ENCODE peak calls at places on chromosomes 11 and 22, in four cellular contexts. I, W, H and M are unnamed samples.
A peak's percentile ranks its signal among the peaks of the same experiment; 100 is the strongest.

GRCh38 chr11:78313181-78313788 is 104.3 kb downstream of the GAB2 start:
- DNase-seq in I (peak; percentile 72), H (peak; percentile 65), W (peak; percentile 79), M (peak; percentile 95)

GRCh38 chr11:47652070-47652469 is 9.7 kb upstream of the MTCH2 start:
- DNase-seq in W (no peak), H (no peak), I (no peak), M (no peak)

GRCh38 chr22:34160117-34160758 is 240.0 kb upstream of the LARGE1 start:
- DNase-seq in I (no peak), W (no peak), H (no peak), M (no peak)

GRCh38 chr11:47143322-47143721 is 33.4 kb downstream of the ARFGAP2 start:
- DNase-seq in W (peak; percentile 86), H (no peak), I (peak; percentile 92), M (peak; percentile 89)

GRCh38 chr22:42389137-42389536 is 43.1 kb downstream of the NFAM1 start:
- DNase-seq in H (no peak), W (no peak), I (no peak), M (no peak)

GRCh38 chr11:45457649-45458048 is 171.5 kb upstream of the SYT13 start:
- DNase-seq in I (peak; percentile 92), W (peak; percentile 59), H (no peak), M (peak; percentile 73)

GRCh38 chr11:17611049-17611448 is 64.0 kb downstream of the OTOG start:
- DNase-seq in W (no peak), H (no peak), I (no peak), M (no peak)

GRCh38 chr11:30346068-30346688 is 23.3 kb downstream of the ARL14EP start:
- DNase-seq in W (peak; percentile 15), I (peak; percentile 79), H (no peak), M (no peak)

GRCh38 chr11:59197990-59198389 is 14.7 kb downstream of the MPEG1 start:
- DNase-seq in H (no peak), W (peak; percentile 22), I (peak; percentile 27), M (peak; percentile 67)

GRCh38 chr11:68271023-68271780 is 571 bp downstream of the C11orf24 start:
- DNase-seq in H (peak; percentile 62), W (peak; percentile 85), I (peak; percentile 83), M (peak; percentile 69)

GRCh38 chr22:44698531-44699421 is 3.2 kb upstream of the PRR5 start:
- DNase-seq in W (peak; percentile 96), I (peak; percentile 74), H (no peak), M (peak; percentile 78)

GRCh38 chr11:72352859-72353551 is 81.3 kb downstream of the CLPB start:
- DNase-seq in H (no peak), W (peak; percentile 69), I (peak; percentile 90), M (peak; percentile 84)

GRCh38 chr11:38593649-38594048 is 1995.6 kb upstream of the RAG2 start:
- DNase-seq in W (peak; percentile 84), I (peak; percentile 51), H (no peak), M (no peak)

GRCh38 chr11:64353101-64353738 is 5.7 kb upstream of the RPS6KA4 start:
- DNase-seq in W (no peak), I (no peak), H (no peak), M (no peak)

GRCh38 chr11:99934008-99934407 is 753.1 kb upstream of the ARHGAP42 start:
- DNase-seq in I (peak; percentile 71), W (peak; percentile 8), H (no peak), M (no peak)

GRCh38 chr22:38923463-38924196 is 33.8 kb upstream of the APOBEC3A start:
- DNase-seq in I (peak; percentile 61), H (peak; percentile 83), W (peak; percentile 92), M (peak; percentile 73)

GRCh38 chr11:61332266-61332822 is 561 bp downstream of the DDB1 start:
- DNase-seq in W (peak; percentile 28), H (no peak), I (peak; percentile 43), M (no peak)

GRCh38 chr11:20158597-20159257 is 1.5 kb downstream of the DBX1 start:
- DNase-seq in I (peak; percentile 73), H (no peak), W (peak; percentile 65), M (peak; percentile 82)

GRCh38 chr22:37892566-37893338 is 13.3 kb upstream of the MICALL1 start:
- DNase-seq in H (no peak), W (no peak), I (no peak), M (no peak)

GRCh38 chr11:23856654-23857053 is 640.2 kb upstream of the LUZP2 start:
- DNase-seq in H (no peak), W (no peak), I (peak; percentile 85), M (peak; percentile 78)

GRCh38 chr22:46061431-46062231 is 84.7 kb upstream of the WNT7B start:
- DNase-seq in I (no peak), W (no peak), H (no peak), M (no peak)

GRCh38 chr22:23751441-23751996 is 607 bp upstream of the ZNF70 start:
- DNase-seq in H (peak; percentile 59), W (no peak), I (no peak), M (no peak)

GRCh38 chr22:23753371-23753770 is 854 bp downstream of the VPREB3 start:
- DNase-seq in W (no peak), I (no peak), H (no peak), M (no peak)

GRCh38 chr22:23752750-23753149 is 1.5 kb downstream of the VPREB3 start:
- DNase-seq in I (no peak), H (no peak), W (no peak), M (no peak)

GRCh38 chr22:23750744-23751440 is at the start of gene ZNF70:
- DNase-seq in W (peak; percentile 77), I (peak; percentile 79), H (peak; percentile 91), M (peak; percentile 78)

GRCh38 chr22:23752090-23752691 is 1.3 kb upstream of the ZNF70 start:
- DNase-seq in H (no peak), I (no peak), W (no peak), M (no peak)
- H3K4me3 ChIP-seq in H (no peak overlapping the region), I (no peak overlapping the region), W (no peak overlapping the region), M (no peak overlapping the region)

GRCh38 chr22:30635273-30636225 is at the start of gene SLC35E4:
- DNase-seq in W (peak; percentile 87), H (peak; percentile 99), I (peak; percentile 93), M (peak; percentile 91)
- TF ChIP-seq CTCF in W (peak; percentile 34), H (no peak), I (no peak), M (peak; percentile 20)

GRCh38 chr11:77069969-77070582 is 3.3 kb downstream of the CAPN5 start:
- DNase-seq in I (no peak), W (no peak), H (no peak), M (peak; percentile 45)
- H3K4me3 ChIP-seq in I (no peak overlapping the region), W (no peak overlapping the region), H (no peak overlapping the region), M (no peak overlapping the region)

GRCh38 chr11:7536102-7536501 is 22.3 kb downstream of the PPFIBP2 start:
- DNase-seq in I (no peak), W (no peak), H (peak; percentile 56), M (no peak)
- TF ChIP-seq CTCF in I (peak; percentile 18), W (peak; percentile 22), H (peak; percentile 16), M (no peak)

GRCh38 chr11:2269601-2270321 is 627 bp downstream of the ASCL2 start:
- DNase-seq in H (peak; percentile 72), I (peak; percentile 57), W (peak; percentile 68), M (peak; percentile 75)

GRCh38 chr11:2268911-2269600 is 1.3 kb downstream of the ASCL2 start:
- DNase-seq in I (peak; percentile 10), H (peak; percentile 50), W (peak; percentile 20), M (peak; percentile 23)

GRCh38 chr11:2267306-2267861 is 3.0 kb downstream of the ASCL2 start:
- DNase-seq in W (no peak), H (peak; percentile 19), I (no peak), M (no peak)

GRCh38 chr11:2266586-2267305 is 3.6 kb downstream of the ASCL2 start:
- DNase-seq in H (peak; percentile 13), I (no peak), W (no peak), M (no peak)

DNA sequence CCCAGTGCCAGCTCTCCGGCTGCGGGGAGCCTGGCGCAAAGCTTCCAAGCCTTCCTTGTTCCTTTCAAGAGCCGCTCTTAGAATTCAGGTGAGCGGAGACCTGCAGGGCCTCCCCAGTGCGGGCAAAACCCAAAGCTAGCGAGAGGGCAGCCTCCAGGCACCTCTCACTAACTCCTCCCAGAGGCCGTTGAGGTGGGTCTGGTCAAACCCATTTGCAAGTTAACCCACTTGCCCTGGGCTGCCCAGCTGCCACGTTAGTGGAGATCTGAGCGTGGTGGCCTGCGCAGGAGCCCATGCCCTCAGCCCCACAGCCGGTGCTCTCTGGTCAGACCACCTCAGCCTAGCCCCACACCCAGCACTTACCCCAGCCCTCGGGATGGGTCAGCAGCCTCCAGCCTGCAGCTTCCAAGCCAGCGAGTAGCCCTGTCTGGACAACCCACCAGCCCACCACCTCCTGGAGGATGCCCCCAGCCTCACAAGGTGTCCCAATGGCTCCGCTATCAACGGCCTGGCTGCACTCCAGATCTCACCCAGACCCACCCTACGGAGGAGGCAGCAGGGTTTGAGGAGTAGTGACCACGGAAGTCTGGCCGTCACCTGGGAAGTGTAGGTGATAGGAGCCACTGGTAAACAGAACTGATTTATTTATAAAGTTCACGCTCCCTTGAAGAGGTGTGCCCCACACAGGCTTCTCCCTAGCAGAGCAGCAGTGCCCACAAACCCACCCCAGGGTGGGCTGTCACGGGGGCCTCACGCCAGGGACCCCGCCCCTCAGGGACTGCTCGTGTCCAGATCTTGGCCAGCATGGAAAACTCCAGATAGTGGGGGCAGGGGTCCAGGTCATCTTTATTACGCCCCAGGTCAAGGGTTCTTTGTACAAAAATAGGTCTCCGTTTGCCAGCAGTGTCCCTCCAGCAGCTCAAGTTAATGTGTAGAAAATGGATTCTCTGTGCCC is 2.2 kb downstream of the ASCL2 start:
- DNase-seq in W (no peak), I (no peak), H (no peak), M (no peak)
- H3K4me3 ChIP-seq in W (no peak overlapping the region), I (no peak overlapping the region), H (peak overlapping the region; percentile 30), M (no peak overlapping the region)